ENCODE peak calls at places on chromosome 4, in seven cellular contexts. One of them, this sample, is unnamed.

GRCh38 chr4:140152015-140152703 is 1.8 kb downstream of the MAML3 start:
- DNase-seq in activated CD8-positive, alpha-beta memory T cell treated with anti-CD3 and anti-CD28 coated beads, Interleukin-2, amount 50 U/mL, for 4 hours: peak
- DNase-seq in frontal cortex: peak
- DNase-seq in colonic mucosa: peak
- DNase-seq in activated CD4-positive, alpha-beta T cell treated with anti-CD3 and anti-CD28 coated beads, Interleukin-2, amount 50 U/mL, for 1 hour: peak
- DNase-seq in NCI-H1092 treated with DMSO at 0.1 percent for 48 hours: peak
- DNase-seq in endodermal cell: peak
- DNase-seq in this sample: no peak

GRCh38 chr4:28723371-28723770 is 1862.7 kb downstream of the STIM2 start:
- DNase-seq in activated CD8-positive, alpha-beta memory T cell treated with anti-CD3 and anti-CD28 coated beads, Interleukin-2, amount 50 U/mL, for 4 hours: no peak
- DNase-seq in frontal cortex: no peak
- DNase-seq in colonic mucosa: no peak
- DNase-seq in activated CD4-positive, alpha-beta T cell treated with anti-CD3 and anti-CD28 coated beads, Interleukin-2, amount 50 U/mL, for 1 hour: no peak
- DNase-seq in NCI-H1092 treated with DMSO at 0.1 percent for 48 hours: no peak
- DNase-seq in endodermal cell: peak
- DNase-seq in this sample: no peak

GRCh38 chr4:76614589-76614988 is 179.6 kb downstream of the SHROOM3 start:
- DNase-seq in activated CD8-positive, alpha-beta memory T cell treated with anti-CD3 and anti-CD28 coated beads, Interleukin-2, amount 50 U/mL, for 4 hours: no peak
- DNase-seq in frontal cortex: no peak
- DNase-seq in colonic mucosa: no peak
- DNase-seq in activated CD4-positive, alpha-beta T cell treated with anti-CD3 and anti-CD28 coated beads, Interleukin-2, amount 50 U/mL, for 1 hour: no peak
- DNase-seq in NCI-H1092 treated with DMSO at 0.1 percent for 48 hours: no peak
- DNase-seq in endodermal cell: no peak
- DNase-seq in this sample: no peak

GRCh38 chr4:7206385-7206784 is 14.0 kb downstream of the SORCS2 start:
- DNase-seq in activated CD8-positive, alpha-beta memory T cell treated with anti-CD3 and anti-CD28 coated beads, Interleukin-2, amount 50 U/mL, for 4 hours: no peak
- DNase-seq in frontal cortex: no peak
- DNase-seq in colonic mucosa: no peak
- DNase-seq in activated CD4-positive, alpha-beta T cell treated with anti-CD3 and anti-CD28 coated beads, Interleukin-2, amount 50 U/mL, for 1 hour: no peak
- DNase-seq in NCI-H1092 treated with DMSO at 0.1 percent for 48 hours: no peak
- DNase-seq in endodermal cell: peak
- DNase-seq in this sample: no peak

GRCh38 chr4:112145820-112146813 is 863 bp downstream of the FAM241A start:
- DNase-seq in activated CD8-positive, alpha-beta memory T cell treated with anti-CD3 and anti-CD28 coated beads, Interleukin-2, amount 50 U/mL, for 4 hours: peak
- DNase-seq in frontal cortex: peak
- DNase-seq in colonic mucosa: peak
- DNase-seq in activated CD4-positive, alpha-beta T cell treated with anti-CD3 and anti-CD28 coated beads, Interleukin-2, amount 50 U/mL, for 1 hour: peak
- DNase-seq in NCI-H1092 treated with DMSO at 0.1 percent for 48 hours: no peak
- DNase-seq in endodermal cell: peak
- DNase-seq in this sample: peak

GRCh38 chr4:151678048-151678853 is 82.6 kb downstream of the GATB start:
- DNase-seq in activated CD8-positive, alpha-beta memory T cell treated with anti-CD3 and anti-CD28 coated beads, Interleukin-2, amount 50 U/mL, for 4 hours: no peak
- DNase-seq in frontal cortex: no peak
- DNase-seq in colonic mucosa: no peak
- DNase-seq in activated CD4-positive, alpha-beta T cell treated with anti-CD3 and anti-CD28 coated beads, Interleukin-2, amount 50 U/mL, for 1 hour: no peak
- DNase-seq in NCI-H1092 treated with DMSO at 0.1 percent for 48 hours: peak
- DNase-seq in endodermal cell: no peak
- DNase-seq in this sample: no peak

GRCh38 chr4:126733301-126733700 is 899.5 kb upstream of the INTU start:
- DNase-seq in activated CD8-positive, alpha-beta memory T cell treated with anti-CD3 and anti-CD28 coated beads, Interleukin-2, amount 50 U/mL, for 4 hours: no peak
- DNase-seq in frontal cortex: no peak
- DNase-seq in colonic mucosa: no peak
- DNase-seq in activated CD4-positive, alpha-beta T cell treated with anti-CD3 and anti-CD28 coated beads, Interleukin-2, amount 50 U/mL, for 1 hour: no peak
- DNase-seq in NCI-H1092 treated with DMSO at 0.1 percent for 48 hours: peak
- DNase-seq in endodermal cell: no peak
- DNase-seq in this sample: no peak

GRCh38 chr4:13471400-13471799 is 12.7 kb downstream of the RAB28 start:
- DNase-seq in activated CD8-positive, alpha-beta memory T cell treated with anti-CD3 and anti-CD28 coated beads, Interleukin-2, amount 50 U/mL, for 4 hours: no peak
- DNase-seq in frontal cortex: no peak
- DNase-seq in colonic mucosa: no peak
- DNase-seq in activated CD4-positive, alpha-beta T cell treated with anti-CD3 and anti-CD28 coated beads, Interleukin-2, amount 50 U/mL, for 1 hour: no peak
- DNase-seq in NCI-H1092 treated with DMSO at 0.1 percent for 48 hours: no peak
- DNase-seq in endodermal cell: no peak
- DNase-seq in this sample: no peak

GRCh38 chr4:147525494-147526271 is 44.8 kb downstream of the EDNRA start:
- DNase-seq in activated CD8-positive, alpha-beta memory T cell treated with anti-CD3 and anti-CD28 coated beads, Interleukin-2, amount 50 U/mL, for 4 hours: no peak
- DNase-seq in frontal cortex: no peak
- DNase-seq in colonic mucosa: no peak
- DNase-seq in activated CD4-positive, alpha-beta T cell treated with anti-CD3 and anti-CD28 coated beads, Interleukin-2, amount 50 U/mL, for 1 hour: no peak
- DNase-seq in NCI-H1092 treated with DMSO at 0.1 percent for 48 hours: no peak
- DNase-seq in endodermal cell: no peak
- DNase-seq in this sample: no peak

GRCh38 chr4:84483738-84484137 is 15.4 kb downstream of the NKX6-1 start:
- DNase-seq in activated CD8-positive, alpha-beta memory T cell treated with anti-CD3 and anti-CD28 coated beads, Interleukin-2, amount 50 U/mL, for 4 hours: no peak
- DNase-seq in frontal cortex: no peak
- DNase-seq in colonic mucosa: no peak
- DNase-seq in activated CD4-positive, alpha-beta T cell treated with anti-CD3 and anti-CD28 coated beads, Interleukin-2, amount 50 U/mL, for 1 hour: no peak
- DNase-seq in NCI-H1092 treated with DMSO at 0.1 percent for 48 hours: no peak
- DNase-seq in endodermal cell: peak
- DNase-seq in this sample: no peak

GRCh38 chr4:146648384-146648783 is 9.7 kb downstream of the POU4F2 start:
- DNase-seq in activated CD8-positive, alpha-beta memory T cell treated with anti-CD3 and anti-CD28 coated beads, Interleukin-2, amount 50 U/mL, for 4 hours: no peak
- DNase-seq in frontal cortex: no peak
- DNase-seq in colonic mucosa: no peak
- DNase-seq in activated CD4-positive, alpha-beta T cell treated with anti-CD3 and anti-CD28 coated beads, Interleukin-2, amount 50 U/mL, for 1 hour: no peak
- DNase-seq in NCI-H1092 treated with DMSO at 0.1 percent for 48 hours: no peak
- DNase-seq in endodermal cell: peak
- DNase-seq in this sample: no peak

GRCh38 chr4:88522702-88523324 is 763 bp downstream of the PYURF start:
- DNase-seq in activated CD8-positive, alpha-beta memory T cell treated with anti-CD3 and anti-CD28 coated beads, Interleukin-2, amount 50 U/mL, for 4 hours: peak
- DNase-seq in frontal cortex: no peak
- DNase-seq in colonic mucosa: peak
- DNase-seq in activated CD4-positive, alpha-beta T cell treated with anti-CD3 and anti-CD28 coated beads, Interleukin-2, amount 50 U/mL, for 1 hour: peak
- DNase-seq in NCI-H1092 treated with DMSO at 0.1 percent for 48 hours: peak
- DNase-seq in endodermal cell: peak
- DNase-seq in this sample: no peak

GRCh38 chr4:130359537-130359936 is 1263.6 kb downstream of the C4orf33 start:
- DNase-seq in activated CD8-positive, alpha-beta memory T cell treated with anti-CD3 and anti-CD28 coated beads, Interleukin-2, amount 50 U/mL, for 4 hours: no peak
- DNase-seq in frontal cortex: no peak
- DNase-seq in colonic mucosa: no peak
- DNase-seq in activated CD4-positive, alpha-beta T cell treated with anti-CD3 and anti-CD28 coated beads, Interleukin-2, amount 50 U/mL, for 1 hour: no peak
- DNase-seq in NCI-H1092 treated with DMSO at 0.1 percent for 48 hours: no peak
- DNase-seq in endodermal cell: no peak
- DNase-seq in this sample: no peak

GRCh38 chr4:182835006-182835740 is 82.0 kb downstream of the DCTD start:
- DNase-seq in activated CD8-positive, alpha-beta memory T cell treated with anti-CD3 and anti-CD28 coated beads, Interleukin-2, amount 50 U/mL, for 4 hours: no peak
- DNase-seq in frontal cortex: no peak
- DNase-seq in colonic mucosa: no peak
- DNase-seq in activated CD4-positive, alpha-beta T cell treated with anti-CD3 and anti-CD28 coated beads, Interleukin-2, amount 50 U/mL, for 1 hour: no peak
- DNase-seq in NCI-H1092 treated with DMSO at 0.1 percent for 48 hours: no peak
- DNase-seq in endodermal cell: peak
- DNase-seq in this sample: no peak

GRCh38 chr4:183987987-183988392 is 82.9 kb downstream of the STOX2 start:
- DNase-seq in activated CD8-positive, alpha-beta memory T cell treated with anti-CD3 and anti-CD28 coated beads, Interleukin-2, amount 50 U/mL, for 4 hours: no peak
- DNase-seq in frontal cortex: peak
- DNase-seq in colonic mucosa: peak
- DNase-seq in activated CD4-positive, alpha-beta T cell treated with anti-CD3 and anti-CD28 coated beads, Interleukin-2, amount 50 U/mL, for 1 hour: no peak
- DNase-seq in NCI-H1092 treated with DMSO at 0.1 percent for 48 hours: peak
- DNase-seq in endodermal cell: peak
- DNase-seq in this sample: no peak

GRCh38 chr4:121168865-121169281 is 4.8 kb upstream of the TNIP3 start:
- DNase-seq in activated CD8-positive, alpha-beta memory T cell treated with anti-CD3 and anti-CD28 coated beads, Interleukin-2, amount 50 U/mL, for 4 hours: no peak
- DNase-seq in frontal cortex: no peak
- DNase-seq in colonic mucosa: no peak
- DNase-seq in activated CD4-positive, alpha-beta T cell treated with anti-CD3 and anti-CD28 coated beads, Interleukin-2, amount 50 U/mL, for 1 hour: no peak
- DNase-seq in NCI-H1092 treated with DMSO at 0.1 percent for 48 hours: no peak
- DNase-seq in endodermal cell: no peak
- DNase-seq in this sample: no peak

GRCh38 chr4:87575408-87575807 is 32.9 kb upstream of the DSPP start:
- DNase-seq in activated CD8-positive, alpha-beta memory T cell treated with anti-CD3 and anti-CD28 coated beads, Interleukin-2, amount 50 U/mL, for 4 hours: no peak
- DNase-seq in frontal cortex: no peak
- DNase-seq in colonic mucosa: no peak
- DNase-seq in activated CD4-positive, alpha-beta T cell treated with anti-CD3 and anti-CD28 coated beads, Interleukin-2, amount 50 U/mL, for 1 hour: no peak
- DNase-seq in NCI-H1092 treated with DMSO at 0.1 percent for 48 hours: no peak
- DNase-seq in endodermal cell: no peak
- DNase-seq in this sample: no peak

GRCh38 chr4:157076578-157076947 is 613 bp downstream of the GLRB start:
- DNase-seq in activated CD8-positive, alpha-beta memory T cell treated with anti-CD3 and anti-CD28 coated beads, Interleukin-2, amount 50 U/mL, for 4 hours: no peak
- DNase-seq in frontal cortex: no peak
- DNase-seq in colonic mucosa: no peak
- DNase-seq in activated CD4-positive, alpha-beta T cell treated with anti-CD3 and anti-CD28 coated beads, Interleukin-2, amount 50 U/mL, for 1 hour: no peak
- DNase-seq in NCI-H1092 treated with DMSO at 0.1 percent for 48 hours: peak
- DNase-seq in endodermal cell: peak
- DNase-seq in this sample: no peak

GRCh38 chr4:40908297-40908696 is 158.5 kb downstream of the NSUN7 start:
- DNase-seq in activated CD8-positive, alpha-beta memory T cell treated with anti-CD3 and anti-CD28 coated beads, Interleukin-2, amount 50 U/mL, for 4 hours: no peak
- DNase-seq in frontal cortex: no peak
- DNase-seq in colonic mucosa: peak
- DNase-seq in activated CD4-positive, alpha-beta T cell treated with anti-CD3 and anti-CD28 coated beads, Interleukin-2, amount 50 U/mL, for 1 hour: no peak
- DNase-seq in NCI-H1092 treated with DMSO at 0.1 percent for 48 hours: no peak
- DNase-seq in endodermal cell: no peak
- DNase-seq in this sample: no peak

GRCh38 chr4:10033191-10033881 is 12.0 kb upstream of the SLC2A9 start:
- DNase-seq in activated CD8-positive, alpha-beta memory T cell treated with anti-CD3 and anti-CD28 coated beads, Interleukin-2, amount 50 U/mL, for 4 hours: no peak
- DNase-seq in frontal cortex: no peak
- DNase-seq in colonic mucosa: no peak
- DNase-seq in activated CD4-positive, alpha-beta T cell treated with anti-CD3 and anti-CD28 coated beads, Interleukin-2, amount 50 U/mL, for 1 hour: no peak
- DNase-seq in NCI-H1092 treated with DMSO at 0.1 percent for 48 hours: no peak
- DNase-seq in endodermal cell: peak
- DNase-seq in this sample: no peak

GRCh38 chr4:113951263-113951662 is 28.2 kb downstream of the ARSJ start:
- DNase-seq in activated CD8-positive, alpha-beta memory T cell treated with anti-CD3 and anti-CD28 coated beads, Interleukin-2, amount 50 U/mL, for 4 hours: no peak
- DNase-seq in frontal cortex: no peak
- DNase-seq in colonic mucosa: peak
- DNase-seq in activated CD4-positive, alpha-beta T cell treated with anti-CD3 and anti-CD28 coated beads, Interleukin-2, amount 50 U/mL, for 1 hour: no peak
- DNase-seq in NCI-H1092 treated with DMSO at 0.1 percent for 48 hours: no peak
- DNase-seq in endodermal cell: no peak
- DNase-seq in this sample: no peak

GRCh38 chr4:108743021-108743420 is 19.8 kb downstream of the ETNPPL start:
- DNase-seq in activated CD8-positive, alpha-beta memory T cell treated with anti-CD3 and anti-CD28 coated beads, Interleukin-2, amount 50 U/mL, for 4 hours: no peak
- DNase-seq in frontal cortex: no peak
- DNase-seq in colonic mucosa: no peak
- DNase-seq in activated CD4-positive, alpha-beta T cell treated with anti-CD3 and anti-CD28 coated beads, Interleukin-2, amount 50 U/mL, for 1 hour: no peak
- DNase-seq in NCI-H1092 treated with DMSO at 0.1 percent for 48 hours: no peak
- DNase-seq in endodermal cell: peak
- DNase-seq in this sample: no peak

GRCh38 chr4:6460876-6461275 is 11.5 kb downstream of the PPP2R2C start:
- DNase-seq in activated CD8-positive, alpha-beta memory T cell treated with anti-CD3 and anti-CD28 coated beads, Interleukin-2, amount 50 U/mL, for 4 hours: no peak
- DNase-seq in frontal cortex: no peak
- DNase-seq in colonic mucosa: no peak
- DNase-seq in activated CD4-positive, alpha-beta T cell treated with anti-CD3 and anti-CD28 coated beads, Interleukin-2, amount 50 U/mL, for 1 hour: no peak
- DNase-seq in NCI-H1092 treated with DMSO at 0.1 percent for 48 hours: no peak
- DNase-seq in endodermal cell: peak
- DNase-seq in this sample: no peak

GRCh38 chr4:27251788-27252187 is 391.1 kb downstream of the STIM2 start:
- DNase-seq in activated CD8-positive, alpha-beta memory T cell treated with anti-CD3 and anti-CD28 coated beads, Interleukin-2, amount 50 U/mL, for 4 hours: no peak
- DNase-seq in frontal cortex: no peak
- DNase-seq in colonic mucosa: no peak
- DNase-seq in activated CD4-positive, alpha-beta T cell treated with anti-CD3 and anti-CD28 coated beads, Interleukin-2, amount 50 U/mL, for 1 hour: no peak
- DNase-seq in NCI-H1092 treated with DMSO at 0.1 percent for 48 hours: no peak
- DNase-seq in endodermal cell: no peak
- DNase-seq in this sample: no peak

GRCh38 chr4:73573794-73574528 is 46.3 kb downstream of the RASSF6 start:
- DNase-seq in activated CD8-positive, alpha-beta memory T cell treated with anti-CD3 and anti-CD28 coated beads, Interleukin-2, amount 50 U/mL, for 4 hours: no peak
- DNase-seq in frontal cortex: no peak
- DNase-seq in colonic mucosa: peak
- DNase-seq in activated CD4-positive, alpha-beta T cell treated with anti-CD3 and anti-CD28 coated beads, Interleukin-2, amount 50 U/mL, for 1 hour: no peak
- DNase-seq in NCI-H1092 treated with DMSO at 0.1 percent for 48 hours: peak
- DNase-seq in endodermal cell: peak
- DNase-seq in this sample: no peak

GRCh38 chr4:170750519-170750918 is 660.8 kb upstream of the AADAT start:
- DNase-seq in activated CD8-positive, alpha-beta memory T cell treated with anti-CD3 and anti-CD28 coated beads, Interleukin-2, amount 50 U/mL, for 4 hours: no peak
- DNase-seq in frontal cortex: no peak
- DNase-seq in colonic mucosa: no peak
- DNase-seq in activated CD4-positive, alpha-beta T cell treated with anti-CD3 and anti-CD28 coated beads, Interleukin-2, amount 50 U/mL, for 1 hour: no peak
- DNase-seq in NCI-H1092 treated with DMSO at 0.1 percent for 48 hours: no peak
- DNase-seq in endodermal cell: no peak
- DNase-seq in this sample: no peak